ENCODE peak calls at places on chromosomes 13 and 19, in six cellular contexts. One of them, this sample, is unnamed.
A peak's percentile ranks its signal among the peaks of the same experiment; 100 is the strongest.

GRCh38 chr13:27379694-27380596 is 44.5 kb upstream of the GTF3A start:
- ATAC-seq in upper lobe of left lung: peak; percentile 19
- ATAC-seq in A549: peak; percentile 62
- ATAC-seq in GM12878: peak; percentile 52
- ATAC-seq in HepG2: peak; percentile 69
- ATAC-seq in K562: peak; percentile 82
- ATAC-seq in this sample: no peak

GRCh38 chr13:29892149-29892548 is 41.7 kb upstream of the UBL3 start:
- ATAC-seq in HepG2: peak; percentile 49
- ATAC-seq in GM12878: no peak
- ATAC-seq in K562: no peak
- ATAC-seq in upper lobe of left lung: no peak
- ATAC-seq in A549: no peak
- ATAC-seq in this sample: no peak

GRCh38 chr19:7894612-7895309 is 6.5 kb downstream of the LRRC8E start:
- ATAC-seq in GM12878: peak; percentile 21
- ATAC-seq in upper lobe of left lung: peak; percentile 77
- ATAC-seq in A549: peak; percentile 30
- ATAC-seq in K562: no peak
- ATAC-seq in HepG2: no peak
- ATAC-seq in this sample: no peak

GRCh38 chr19:35776102-35776788 is 881 bp downstream of the ARHGAP33 start:
- ATAC-seq in A549: no peak
- ATAC-seq in HepG2: no peak
- ATAC-seq in GM12878: no peak
- ATAC-seq in upper lobe of left lung: no peak
- ATAC-seq in K562: no peak
- ATAC-seq in this sample: no peak

GRCh38 chr19:18429717-18430416 is 8.1 kb downstream of the ISYNA1 start:
- ATAC-seq in K562: no peak
- ATAC-seq in GM12878: no peak
- ATAC-seq in A549: no peak
- ATAC-seq in upper lobe of left lung: no peak
- ATAC-seq in HepG2: no peak
- ATAC-seq in this sample: no peak

GRCh38 chr13:100131863-100132574 is 43.1 kb downstream of the PCCA start:
- ATAC-seq in upper lobe of left lung: peak; percentile 40
- ATAC-seq in K562: peak; percentile 71
- ATAC-seq in HepG2: no peak
- ATAC-seq in A549: peak; percentile 87
- ATAC-seq in GM12878: peak; percentile 53
- ATAC-seq in this sample: no peak

GRCh38 chr13:27657724-27658123 is 36.0 kb downstream of the POLR1D start:
- ATAC-seq in A549: no peak
- ATAC-seq in GM12878: no peak
- ATAC-seq in HepG2: peak; percentile 31
- ATAC-seq in K562: no peak
- ATAC-seq in upper lobe of left lung: no peak
- ATAC-seq in this sample: no peak

GRCh38 chr19:22502766-22503165 is 80.6 kb upstream of the ZNF98 start:
- ATAC-seq in HepG2: no peak
- ATAC-seq in upper lobe of left lung: no peak
- ATAC-seq in A549: no peak
- ATAC-seq in GM12878: no peak
- ATAC-seq in K562: no peak
- ATAC-seq in this sample: no peak

GRCh38 chr13:50230365-50230978 is 215.2 kb downstream of the KCNRG start:
- ATAC-seq in K562: no peak
- ATAC-seq in GM12878: no peak
- ATAC-seq in HepG2: peak; percentile 69
- ATAC-seq in A549: no peak
- ATAC-seq in upper lobe of left lung: no peak
- ATAC-seq in this sample: no peak

GRCh38 chr13:106122234-106122633 is 413.2 kb downstream of the EFNB2 start:
- ATAC-seq in K562: no peak
- ATAC-seq in GM12878: peak; percentile 86
- ATAC-seq in HepG2: no peak
- ATAC-seq in upper lobe of left lung: no peak
- ATAC-seq in A549: no peak
- ATAC-seq in this sample: no peak

GRCh38 chr19:4456843-4457653 is 546 bp downstream of the UBXN6 start:
- ATAC-seq in K562: peak; percentile 32
- ATAC-seq in GM12878: peak; percentile 52
- ATAC-seq in upper lobe of left lung: no peak
- ATAC-seq in A549: peak; percentile 17
- ATAC-seq in HepG2: peak; percentile 50
- ATAC-seq in this sample: peak; percentile 9

GRCh38 chr19:18964121-18964520 is 23.1 kb upstream of the HOMER3 start:
- ATAC-seq in K562: no peak
- ATAC-seq in upper lobe of left lung: no peak
- ATAC-seq in GM12878: no peak
- ATAC-seq in A549: no peak
- ATAC-seq in HepG2: no peak
- ATAC-seq in this sample: no peak

GRCh38 chr13:107866666-107867623 is 348.4 kb downstream of the LIG4 start:
- ATAC-seq in GM12878: no peak
- ATAC-seq in A549: peak; percentile 28
- ATAC-seq in HepG2: peak; percentile 36
- ATAC-seq in upper lobe of left lung: no peak
- ATAC-seq in K562: peak; percentile 64
- ATAC-seq in this sample: no peak

GRCh38 chr19:5073153-5073844 is 104.4 kb downstream of the KDM4B start:
- ATAC-seq in upper lobe of left lung: no peak
- ATAC-seq in K562: no peak
- ATAC-seq in A549: peak; percentile 57
- ATAC-seq in HepG2: peak; percentile 23
- ATAC-seq in GM12878: no peak
- ATAC-seq in this sample: no peak

GRCh38 chr13:70415141-70415540 is 306.9 kb upstream of the KLHL1 start:
- ATAC-seq in HepG2: no peak
- ATAC-seq in K562: no peak
- ATAC-seq in GM12878: no peak
- ATAC-seq in upper lobe of left lung: no peak
- ATAC-seq in A549: no peak
- ATAC-seq in this sample: no peak

GRCh38 chr13:61954092-61954491 is 538.4 kb upstream of the PCDH20 start:
- ATAC-seq in GM12878: no peak
- ATAC-seq in K562: no peak
- ATAC-seq in upper lobe of left lung: no peak
- ATAC-seq in HepG2: peak; percentile 27
- ATAC-seq in A549: no peak
- ATAC-seq in this sample: no peak

GRCh38 chr13:96824110-96824509 is 170.2 kb downstream of the OXGR1 start:
- ATAC-seq in GM12878: no peak
- ATAC-seq in HepG2: no peak
- ATAC-seq in K562: no peak
- ATAC-seq in upper lobe of left lung: no peak
- ATAC-seq in A549: no peak
- ATAC-seq in this sample: no peak

GRCh38 chr19:19111138-19111835 is 27.0 kb downstream of the TMEM161A start:
- ATAC-seq in A549: no peak
- ATAC-seq in K562: no peak
- ATAC-seq in upper lobe of left lung: no peak
- ATAC-seq in HepG2: no peak
- ATAC-seq in GM12878: no peak
- ATAC-seq in this sample: no peak

GRCh38 chr13:73070451-73070850 is 11.6 kb downstream of the KLF5 start:
- ATAC-seq in HepG2: no peak
- ATAC-seq in GM12878: no peak
- ATAC-seq in A549: peak; percentile 63
- ATAC-seq in upper lobe of left lung: no peak
- ATAC-seq in K562: no peak
- ATAC-seq in this sample: no peak

GRCh38 chr13:102195566-102196462 is 206.0 kb downstream of the FGF14 start:
- ATAC-seq in GM12878: no peak
- ATAC-seq in A549: no peak
- ATAC-seq in HepG2: no peak
- ATAC-seq in K562: no peak
- ATAC-seq in upper lobe of left lung: no peak
- ATAC-seq in this sample: no peak

GRCh38 chr19:17539288-17540117 is 15.9 kb upstream of the COLGALT1 start:
- ATAC-seq in K562: peak; percentile 98
- ATAC-seq in A549: peak; percentile 90
- ATAC-seq in upper lobe of left lung: peak; percentile 95
- ATAC-seq in GM12878: peak; percentile 92
- ATAC-seq in HepG2: peak; percentile 86
- ATAC-seq in this sample: peak; percentile 90

GRCh38 chr13:100347941-100348340 is 240.6 kb downstream of the GGACT start:
- ATAC-seq in HepG2: no peak
- ATAC-seq in K562: no peak
- ATAC-seq in upper lobe of left lung: no peak
- ATAC-seq in A549: no peak
- ATAC-seq in GM12878: no peak
- ATAC-seq in this sample: peak; percentile 39

GRCh38 chr13:27631156-27631555 is 9.5 kb downstream of the POLR1D start:
- ATAC-seq in A549: no peak
- ATAC-seq in K562: no peak
- ATAC-seq in HepG2: no peak
- ATAC-seq in GM12878: no peak
- ATAC-seq in upper lobe of left lung: no peak
- ATAC-seq in this sample: no peak

GRCh38 chr19:3984584-3984907 is 717 bp downstream of the EEF2 start:
- ATAC-seq in A549: no peak
- ATAC-seq in upper lobe of left lung: no peak
- ATAC-seq in HepG2: no peak
- ATAC-seq in K562: no peak
- ATAC-seq in GM12878: no peak
- ATAC-seq in this sample: peak; percentile 4

GRCh38 chr19:55442372-55443044 is 592 bp downstream of the SHISA7 start:
- ATAC-seq in HepG2: no peak
- ATAC-seq in upper lobe of left lung: no peak
- ATAC-seq in GM12878: no peak
- ATAC-seq in A549: no peak
- ATAC-seq in K562: no peak
- ATAC-seq in this sample: no peak

GRCh38 chr19:10115392-10116084 is 4.0 kb downstream of the P2RY11 start:
- ATAC-seq in upper lobe of left lung: no peak
- ATAC-seq in GM12878: no peak
- ATAC-seq in HepG2: peak; percentile 1
- ATAC-seq in A549: peak; percentile 1
- ATAC-seq in K562: no peak
- ATAC-seq in this sample: no peak

GRCh38 chr19:9671654-9672053 is 3.2 kb downstream of the ZNF562 start:
- ATAC-seq in GM12878: no peak
- ATAC-seq in K562: no peak
- ATAC-seq in upper lobe of left lung: no peak
- ATAC-seq in A549: no peak
- ATAC-seq in HepG2: no peak
- ATAC-seq in this sample: no peak

GRCh38 chr19:34432797-34433196 is 4.6 kb downstream of the UBA2 start:
- ATAC-seq in K562: no peak
- ATAC-seq in HepG2: no peak
- ATAC-seq in upper lobe of left lung: no peak
- ATAC-seq in GM12878: no peak
- ATAC-seq in A549: no peak
- ATAC-seq in this sample: peak; percentile 40
- TF ChIP-seq EP300 in K562: no peak
- TF ChIP-seq EP300 in HepG2: no peak
- TF ChIP-seq EP300 in upper lobe of left lung: peak; percentile 12
- TF ChIP-seq EP300 in GM12878: no peak
- TF ChIP-seq EP300 in A549: no peak
- TF ChIP-seq EP300 in this sample: no peak

GRCh38 chr13:43265028-43265427 is 241.6 kb downstream of the DNAJC15 start:
- ATAC-seq in upper lobe of left lung: no peak
- ATAC-seq in A549: no peak
- ATAC-seq in GM12878: no peak
- ATAC-seq in K562: no peak
- ATAC-seq in HepG2: no peak
- ATAC-seq in this sample: no peak
- TF ChIP-seq EP300 in upper lobe of left lung: no peak
- TF ChIP-seq EP300 in A549: no peak
- TF ChIP-seq EP300 in GM12878: no peak
- TF ChIP-seq EP300 in K562: no peak
- TF ChIP-seq EP300 in HepG2: no peak
- TF ChIP-seq EP300 in this sample: no peak

GRCh38 chr19:48680436-48681126 is 7.8 kb upstream of the NTN5 start:
- ATAC-seq in upper lobe of left lung: no peak
- ATAC-seq in HepG2: peak; percentile 52
- ATAC-seq in GM12878: no peak
- ATAC-seq in A549: no peak
- ATAC-seq in K562: no peak
- ATAC-seq in this sample: no peak
- TF ChIP-seq EP300 in upper lobe of left lung: no peak
- TF ChIP-seq EP300 in HepG2: no peak
- TF ChIP-seq EP300 in GM12878: no peak
- TF ChIP-seq EP300 in A549: no peak
- TF ChIP-seq EP300 in K562: no peak
- TF ChIP-seq EP300 in this sample: no peak

GRCh38 chr19:1653300-1653628 is 849 bp upstream of the TCF3 start:
- ATAC-seq in HepG2: no peak
- ATAC-seq in K562: peak; percentile 32
- ATAC-seq in upper lobe of left lung: no peak
- ATAC-seq in A549: no peak
- ATAC-seq in GM12878: peak; percentile 4
- ATAC-seq in this sample: peak; percentile 22

GRCh38 chr19:1656988-1657536 is 4.6 kb upstream of the TCF3 start:
- ATAC-seq in A549: no peak
- ATAC-seq in GM12878: no peak
- ATAC-seq in upper lobe of left lung: no peak
- ATAC-seq in HepG2: no peak
- ATAC-seq in K562: no peak
- ATAC-seq in this sample: no peak

GRCh38 chr19:1654178-1654792 is 1.9 kb upstream of the TCF3 start:
- ATAC-seq in HepG2: no peak
- ATAC-seq in upper lobe of left lung: no peak
- ATAC-seq in K562: no peak
- ATAC-seq in GM12878: no peak
- ATAC-seq in A549: no peak
- ATAC-seq in this sample: no peak

GRCh38 chr19:1655992-1656608 is 3.7 kb upstream of the TCF3 start:
- ATAC-seq in HepG2: no peak
- ATAC-seq in upper lobe of left lung: no peak
- ATAC-seq in GM12878: no peak
- ATAC-seq in A549: no peak
- ATAC-seq in K562: peak; percentile 11
- ATAC-seq in this sample: no peak

DNA sequence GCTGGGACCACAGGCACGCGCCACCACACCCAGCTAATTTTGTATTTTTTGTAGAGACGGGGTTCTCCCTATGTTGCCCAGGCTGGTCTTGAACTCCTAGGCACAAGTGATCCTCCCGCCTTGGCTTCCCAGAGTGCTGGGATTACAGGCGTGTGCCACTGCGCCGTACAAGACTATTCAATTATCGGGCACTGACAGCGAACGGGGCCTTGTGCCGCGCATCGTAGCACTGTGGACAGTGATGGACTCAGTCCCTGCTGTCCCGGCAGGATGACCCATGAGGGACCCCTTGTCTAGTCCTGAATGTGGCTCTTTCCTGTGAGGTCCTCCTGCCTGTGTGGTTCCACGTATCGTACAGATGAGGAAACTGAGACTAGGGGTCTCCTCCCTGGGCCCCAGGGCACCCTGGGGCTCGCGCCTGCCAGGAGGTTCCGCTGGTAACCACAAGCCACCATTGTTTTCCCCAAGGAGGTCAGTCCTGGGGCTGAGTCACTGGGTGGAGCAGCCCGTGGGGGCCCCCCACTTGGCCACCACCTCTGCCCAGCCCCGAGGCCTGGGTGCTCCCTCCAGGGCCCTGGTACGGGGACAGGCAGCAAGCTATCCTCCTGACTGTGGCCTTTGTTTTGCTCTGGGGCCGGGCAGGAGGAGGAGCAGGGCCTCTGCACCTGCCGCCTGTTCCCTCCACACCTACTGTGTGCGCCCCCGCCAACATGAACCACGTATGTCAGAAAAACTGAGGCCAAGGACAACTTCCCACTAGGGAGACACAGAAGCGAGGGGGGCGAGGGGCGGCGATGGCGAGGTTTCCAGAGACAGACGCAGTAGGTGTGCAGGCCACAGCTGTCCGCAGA is 2.9 kb upstream of the TCF3 start:
- ATAC-seq in A549: no peak
- ATAC-seq in HepG2: peak; percentile 27
- ATAC-seq in GM12878: no peak
- ATAC-seq in K562: no peak
- ATAC-seq in upper lobe of left lung: no peak
- ATAC-seq in this sample: no peak
- TF ChIP-seq EP300 in A549: no peak
- TF ChIP-seq EP300 in HepG2: no peak
- TF ChIP-seq EP300 in GM12878: no peak
- TF ChIP-seq EP300 in K562: no peak
- TF ChIP-seq EP300 in upper lobe of left lung: no peak
- TF ChIP-seq EP300 in this sample: no peak

This sample was measured in gastroesophageal sphincter.